ENCODE peak calls at places on chromosomes 4 and X, in ten cellular contexts. One of them, this sample, is unnamed.

GRCh38 chrX:36787787-36788186 is 220.4 kb upstream of the FAM47C start:
- DNase-seq in stimulated activated CD4-positive, alpha-beta T cell treated with anti-CD3 and anti-CD28 coated beads, Interleukin-2, amount 100 ng/mL, for 48 hours: no peak
- DNase-seq in fibroblast of the conjunctiva: no peak
- DNase-seq in type B pancreatic cell: no peak
- DNase-seq in stimulated activated CD8-positive, alpha-beta memory T cell treated with anti-CD3 and anti-CD28 coated beads, Interleukin-2, amount 100 ng/mL, for 48 hours: no peak
- DNase-seq in activated T-helper 9 cell treated with anti-CD3 and anti-CD28 coated beads, Interleukin-2, amount 50 U/mL, for 16 hours: no peak
- DNase-seq in hepatocyte: no peak
- DNase-seq in activated naive CD8-positive, alpha-beta T cell treated with anti-CD3 and anti-CD28 coated beads, Interleukin-2, amount 50 U/mL, for 16 hours: no peak
- DNase-seq in lower leg skin: no peak
- DNase-seq in Calu3: no peak
- DNase-seq in this sample: no peak

GRCh38 chr4:94406668-94407437 is 44.9 kb upstream of the PDLIM5 start:
- DNase-seq in stimulated activated CD4-positive, alpha-beta T cell treated with anti-CD3 and anti-CD28 coated beads, Interleukin-2, amount 100 ng/mL, for 48 hours: peak; percentile 51
- DNase-seq in fibroblast of the conjunctiva: peak; percentile 83
- DNase-seq in type B pancreatic cell: no peak
- DNase-seq in stimulated activated CD8-positive, alpha-beta memory T cell treated with anti-CD3 and anti-CD28 coated beads, Interleukin-2, amount 100 ng/mL, for 48 hours: peak; percentile 29
- DNase-seq in activated T-helper 9 cell treated with anti-CD3 and anti-CD28 coated beads, Interleukin-2, amount 50 U/mL, for 16 hours: peak; percentile 5
- DNase-seq in hepatocyte: peak; percentile 93
- DNase-seq in activated naive CD8-positive, alpha-beta T cell treated with anti-CD3 and anti-CD28 coated beads, Interleukin-2, amount 50 U/mL, for 16 hours: peak; percentile 11
- DNase-seq in lower leg skin: peak; percentile 91
- DNase-seq in Calu3: peak; percentile 68
- DNase-seq in this sample: no peak

GRCh38 chr4:177583000-177583399 is 140.8 kb upstream of the AGA start:
- DNase-seq in stimulated activated CD4-positive, alpha-beta T cell treated with anti-CD3 and anti-CD28 coated beads, Interleukin-2, amount 100 ng/mL, for 48 hours: no peak
- DNase-seq in fibroblast of the conjunctiva: no peak
- DNase-seq in type B pancreatic cell: no peak
- DNase-seq in stimulated activated CD8-positive, alpha-beta memory T cell treated with anti-CD3 and anti-CD28 coated beads, Interleukin-2, amount 100 ng/mL, for 48 hours: no peak
- DNase-seq in activated T-helper 9 cell treated with anti-CD3 and anti-CD28 coated beads, Interleukin-2, amount 50 U/mL, for 16 hours: no peak
- DNase-seq in hepatocyte: no peak
- DNase-seq in activated naive CD8-positive, alpha-beta T cell treated with anti-CD3 and anti-CD28 coated beads, Interleukin-2, amount 50 U/mL, for 16 hours: no peak
- DNase-seq in lower leg skin: no peak
- DNase-seq in Calu3: no peak
- DNase-seq in this sample: no peak

GRCh38 chrX:33053001-33053400 is 158.3 kb downstream of the DMD start:
- DNase-seq in stimulated activated CD4-positive, alpha-beta T cell treated with anti-CD3 and anti-CD28 coated beads, Interleukin-2, amount 100 ng/mL, for 48 hours: no peak
- DNase-seq in fibroblast of the conjunctiva: no peak
- DNase-seq in type B pancreatic cell: no peak
- DNase-seq in stimulated activated CD8-positive, alpha-beta memory T cell treated with anti-CD3 and anti-CD28 coated beads, Interleukin-2, amount 100 ng/mL, for 48 hours: no peak
- DNase-seq in activated T-helper 9 cell treated with anti-CD3 and anti-CD28 coated beads, Interleukin-2, amount 50 U/mL, for 16 hours: no peak
- DNase-seq in hepatocyte: no peak
- DNase-seq in activated naive CD8-positive, alpha-beta T cell treated with anti-CD3 and anti-CD28 coated beads, Interleukin-2, amount 50 U/mL, for 16 hours: no peak
- DNase-seq in lower leg skin: no peak
- DNase-seq in Calu3: no peak
- DNase-seq in this sample: no peak

GRCh38 chr4:147954850-147955249 is 223.0 kb downstream of the ARHGAP10 start:
- DNase-seq in stimulated activated CD4-positive, alpha-beta T cell treated with anti-CD3 and anti-CD28 coated beads, Interleukin-2, amount 100 ng/mL, for 48 hours: no peak
- DNase-seq in fibroblast of the conjunctiva: no peak
- DNase-seq in type B pancreatic cell: no peak
- DNase-seq in stimulated activated CD8-positive, alpha-beta memory T cell treated with anti-CD3 and anti-CD28 coated beads, Interleukin-2, amount 100 ng/mL, for 48 hours: no peak
- DNase-seq in activated T-helper 9 cell treated with anti-CD3 and anti-CD28 coated beads, Interleukin-2, amount 50 U/mL, for 16 hours: no peak
- DNase-seq in hepatocyte: no peak
- DNase-seq in activated naive CD8-positive, alpha-beta T cell treated with anti-CD3 and anti-CD28 coated beads, Interleukin-2, amount 50 U/mL, for 16 hours: no peak
- DNase-seq in lower leg skin: no peak
- DNase-seq in Calu3: no peak
- DNase-seq in this sample: no peak

GRCh38 chr4:7371122-7371941 is 63.4 kb downstream of the PSAPL1 start:
- DNase-seq in stimulated activated CD4-positive, alpha-beta T cell treated with anti-CD3 and anti-CD28 coated beads, Interleukin-2, amount 100 ng/mL, for 48 hours: no peak
- DNase-seq in fibroblast of the conjunctiva: no peak
- DNase-seq in type B pancreatic cell: no peak
- DNase-seq in stimulated activated CD8-positive, alpha-beta memory T cell treated with anti-CD3 and anti-CD28 coated beads, Interleukin-2, amount 100 ng/mL, for 48 hours: no peak
- DNase-seq in activated T-helper 9 cell treated with anti-CD3 and anti-CD28 coated beads, Interleukin-2, amount 50 U/mL, for 16 hours: no peak
- DNase-seq in hepatocyte: peak; percentile 31
- DNase-seq in activated naive CD8-positive, alpha-beta T cell treated with anti-CD3 and anti-CD28 coated beads, Interleukin-2, amount 50 U/mL, for 16 hours: no peak
- DNase-seq in lower leg skin: no peak
- DNase-seq in Calu3: no peak
- DNase-seq in this sample: no peak

GRCh38 chr4:149836546-149836945 is 20.9 kb upstream of the IQCM start:
- DNase-seq in stimulated activated CD4-positive, alpha-beta T cell treated with anti-CD3 and anti-CD28 coated beads, Interleukin-2, amount 100 ng/mL, for 48 hours: no peak
- DNase-seq in fibroblast of the conjunctiva: no peak
- DNase-seq in type B pancreatic cell: no peak
- DNase-seq in stimulated activated CD8-positive, alpha-beta memory T cell treated with anti-CD3 and anti-CD28 coated beads, Interleukin-2, amount 100 ng/mL, for 48 hours: no peak
- DNase-seq in activated T-helper 9 cell treated with anti-CD3 and anti-CD28 coated beads, Interleukin-2, amount 50 U/mL, for 16 hours: no peak
- DNase-seq in hepatocyte: no peak
- DNase-seq in activated naive CD8-positive, alpha-beta T cell treated with anti-CD3 and anti-CD28 coated beads, Interleukin-2, amount 50 U/mL, for 16 hours: no peak
- DNase-seq in lower leg skin: no peak
- DNase-seq in Calu3: no peak
- DNase-seq in this sample: no peak

GRCh38 chr4:184387351-184387750 is 87.0 kb downstream of the IRF2 start:
- DNase-seq in stimulated activated CD4-positive, alpha-beta T cell treated with anti-CD3 and anti-CD28 coated beads, Interleukin-2, amount 100 ng/mL, for 48 hours: no peak
- DNase-seq in fibroblast of the conjunctiva: no peak
- DNase-seq in type B pancreatic cell: no peak
- DNase-seq in stimulated activated CD8-positive, alpha-beta memory T cell treated with anti-CD3 and anti-CD28 coated beads, Interleukin-2, amount 100 ng/mL, for 48 hours: no peak
- DNase-seq in activated T-helper 9 cell treated with anti-CD3 and anti-CD28 coated beads, Interleukin-2, amount 50 U/mL, for 16 hours: no peak
- DNase-seq in hepatocyte: no peak
- DNase-seq in activated naive CD8-positive, alpha-beta T cell treated with anti-CD3 and anti-CD28 coated beads, Interleukin-2, amount 50 U/mL, for 16 hours: no peak
- DNase-seq in lower leg skin: no peak
- DNase-seq in Calu3: no peak
- DNase-seq in this sample: peak; percentile 81

GRCh38 chr4:88969271-88969670 is 87.7 kb downstream of the FAM13A start:
- DNase-seq in stimulated activated CD4-positive, alpha-beta T cell treated with anti-CD3 and anti-CD28 coated beads, Interleukin-2, amount 100 ng/mL, for 48 hours: no peak
- DNase-seq in fibroblast of the conjunctiva: no peak
- DNase-seq in type B pancreatic cell: no peak
- DNase-seq in stimulated activated CD8-positive, alpha-beta memory T cell treated with anti-CD3 and anti-CD28 coated beads, Interleukin-2, amount 100 ng/mL, for 48 hours: no peak
- DNase-seq in activated T-helper 9 cell treated with anti-CD3 and anti-CD28 coated beads, Interleukin-2, amount 50 U/mL, for 16 hours: no peak
- DNase-seq in hepatocyte: no peak
- DNase-seq in activated naive CD8-positive, alpha-beta T cell treated with anti-CD3 and anti-CD28 coated beads, Interleukin-2, amount 50 U/mL, for 16 hours: no peak
- DNase-seq in lower leg skin: no peak
- DNase-seq in Calu3: no peak
- DNase-seq in this sample: no peak

GRCh38 chr4:71833175-71833900 is 49.5 kb upstream of the GC start:
- DNase-seq in stimulated activated CD4-positive, alpha-beta T cell treated with anti-CD3 and anti-CD28 coated beads, Interleukin-2, amount 100 ng/mL, for 48 hours: no peak
- DNase-seq in fibroblast of the conjunctiva: no peak
- DNase-seq in type B pancreatic cell: no peak
- DNase-seq in stimulated activated CD8-positive, alpha-beta memory T cell treated with anti-CD3 and anti-CD28 coated beads, Interleukin-2, amount 100 ng/mL, for 48 hours: no peak
- DNase-seq in activated T-helper 9 cell treated with anti-CD3 and anti-CD28 coated beads, Interleukin-2, amount 50 U/mL, for 16 hours: no peak
- DNase-seq in hepatocyte: no peak
- DNase-seq in activated naive CD8-positive, alpha-beta T cell treated with anti-CD3 and anti-CD28 coated beads, Interleukin-2, amount 50 U/mL, for 16 hours: no peak
- DNase-seq in lower leg skin: no peak
- DNase-seq in Calu3: peak; percentile 6
- DNase-seq in this sample: peak; percentile 41